ENCODE peak calls at places on chromosomes 16 and 17, in six cellular contexts. W, U, K, M, V and X are unnamed samples.
A peak's percentile ranks its signal among the peaks of the same experiment; 100 is the strongest.

GRCh38 chr17:14622622-14623101 is 321.8 kb downstream of the HS3ST3B1 start:
- DNase-seq in W (no peak), V (peak; percentile 96), K (no peak), M (no peak), U (no peak), X (peak; percentile 1)

GRCh38 chr17:50027639-50028206 is 28.2 kb upstream of the ITGA3 start:
- DNase-seq in W (no peak), V (peak; percentile 68), M (no peak), U (peak; percentile 85), K (peak; percentile 74), X (peak; percentile 99)

GRCh38 chr16:31130336-31130812 is 5.2 kb downstream of the PRSS8 start:
- DNase-seq in K (no peak), W (no peak), M (no peak), U (no peak), V (no peak), X (no peak)

GRCh38 chr17:63675231-63675606 is 24.7 kb downstream of the LIMD2 start:
- DNase-seq in V (no peak), W (no peak), M (no peak), K (no peak), U (peak; percentile 85), X (peak; percentile 45)

GRCh38 chr16:14405611-14406537 is 224.2 kb downstream of the PARN start:
- DNase-seq in K (no peak), M (no peak), U (no peak), W (peak; percentile 95), V (no peak), X (no peak)

GRCh38 chr17:27153005-27153404 is 140.9 kb upstream of the WSB1 start:
- DNase-seq in K (no peak), W (no peak), V (no peak), U (no peak), M (peak; percentile 69), X (no peak)

GRCh38 chr17:46818929-46819859 is 702 bp upstream of the WNT3 start:
- DNase-seq in W (no peak), U (no peak), M (no peak), K (no peak), V (no peak), X (no peak)

GRCh38 chr17:68101075-68101991 is 65.8 kb downstream of the KPNA2 start:
- DNase-seq in V (peak; percentile 42), W (peak; percentile 83), K (peak; percentile 84), M (peak; percentile 94), U (peak; percentile 89), X (peak; percentile 76)

GRCh38 chr17:29972277-29972676 is 30.8 kb downstream of the EFCAB5 start:
- DNase-seq in W (no peak), K (no peak), U (no peak), M (no peak), V (no peak), X (no peak)

GRCh38 chr17:35374766-35375344 is 1.4 kb upstream of the SLFN11 start:
- DNase-seq in K (no peak), M (no peak), V (no peak), W (no peak), U (peak; percentile 74), X (no peak)

GRCh38 chr17:44828919-44829557 is 1.0 kb downstream of the GJC1 start:
- DNase-seq in W (no peak), U (peak; percentile 65), K (no peak), V (no peak), M (no peak), X (peak; percentile 20)

GRCh38 chr16:9323170-9323569 is 231.7 kb downstream of the HAPSTR1 start:
- DNase-seq in V (no peak), K (no peak), W (no peak), M (no peak), U (no peak), X (peak; percentile 20)

GRCh38 chr17:1588781-1589585 is 26.4 kb upstream of the PITPNA start:
- DNase-seq in M (no peak), K (no peak), U (no peak), V (no peak), W (no peak), X (no peak)

GRCh38 chr16:3665508-3665907 is 11.0 kb downstream of the DNASE1 start:
- DNase-seq in W (no peak), M (no peak), V (no peak), K (no peak), U (no peak), X (no peak)

GRCh38 chr16:82609140-82609539 is 17.6 kb upstream of the CDH13 start:
- DNase-seq in K (no peak), M (no peak), W (no peak), V (no peak), U (no peak), X (no peak)

GRCh38 chr17:60554377-60554788 is 28.3 kb upstream of the APPBP2 start:
- DNase-seq in U (no peak), M (no peak), V (peak; percentile 63), W (no peak), K (no peak), X (peak; percentile 64)

GRCh38 chr16:87938412-87938949 is 2.2 kb upstream of the CA5A start:
- DNase-seq in M (no peak), V (no peak), K (no peak), W (no peak), U (no peak), X (no peak)

GRCh38 chr17:2737693-2738092 is 11.8 kb downstream of the CCDC92B start:
- DNase-seq in V (no peak), M (no peak), W (no peak), K (no peak), U (no peak), X (no peak)

GRCh38 chr17:10127819-10128375 is 70.5 kb downstream of the GAS7 start:
- DNase-seq in M (peak; percentile 68), U (no peak), K (peak; percentile 28), V (peak; percentile 84), W (no peak), X (no peak)

GRCh38 chr16:85245307-85246172 is 133.3 kb upstream of the CIBAR2 start:
- DNase-seq in K (no peak), U (peak; percentile 53), W (peak; percentile 64), V (no peak), M (peak; percentile 63), X (peak; percentile 25)

GRCh38 chr16:85611455-85612190 is 1.5 kb upstream of the GSE1 start:
- DNase-seq in K (peak; percentile 28), M (peak; percentile 90), W (peak; percentile 51), U (peak; percentile 35), V (no peak), X (peak; percentile 50)

GRCh38 chr17:76551685-76552084 is 11.8 kb downstream of the PRCD start:
- DNase-seq in W (no peak), K (no peak), U (no peak), M (no peak), V (no peak), X (no peak)

GRCh38 chr17:43882761-43883415 is 24.4 kb downstream of the MPP2 start:
- DNase-seq in U (no peak), K (no peak), M (no peak), W (no peak), V (no peak), X (no peak)

GRCh38 chr16:50152386-50152806 is 710 bp upstream of the TENT4B start:
- DNase-seq in K (no peak), U (no peak), V (no peak), M (peak; percentile 51), W (peak; percentile 95), X (peak; percentile 37)
- TF ChIP-seq CTCF in K (no peak), U (no peak), V (no peak), M (no peak), W (no peak), X (no peak)

GRCh38 chr16:47986031-47986430 is 169.8 kb downstream of the ABCC12 start:
- DNase-seq in U (no peak), M (no peak), V (no peak), W (no peak), K (no peak), X (no peak)
- H3K4me3 ChIP-seq in U (no peak overlapping the region), M (no peak overlapping the region), V (no peak overlapping the region), W (no peak overlapping the region), K (no peak overlapping the region), X (no peak overlapping the region)

DNA sequence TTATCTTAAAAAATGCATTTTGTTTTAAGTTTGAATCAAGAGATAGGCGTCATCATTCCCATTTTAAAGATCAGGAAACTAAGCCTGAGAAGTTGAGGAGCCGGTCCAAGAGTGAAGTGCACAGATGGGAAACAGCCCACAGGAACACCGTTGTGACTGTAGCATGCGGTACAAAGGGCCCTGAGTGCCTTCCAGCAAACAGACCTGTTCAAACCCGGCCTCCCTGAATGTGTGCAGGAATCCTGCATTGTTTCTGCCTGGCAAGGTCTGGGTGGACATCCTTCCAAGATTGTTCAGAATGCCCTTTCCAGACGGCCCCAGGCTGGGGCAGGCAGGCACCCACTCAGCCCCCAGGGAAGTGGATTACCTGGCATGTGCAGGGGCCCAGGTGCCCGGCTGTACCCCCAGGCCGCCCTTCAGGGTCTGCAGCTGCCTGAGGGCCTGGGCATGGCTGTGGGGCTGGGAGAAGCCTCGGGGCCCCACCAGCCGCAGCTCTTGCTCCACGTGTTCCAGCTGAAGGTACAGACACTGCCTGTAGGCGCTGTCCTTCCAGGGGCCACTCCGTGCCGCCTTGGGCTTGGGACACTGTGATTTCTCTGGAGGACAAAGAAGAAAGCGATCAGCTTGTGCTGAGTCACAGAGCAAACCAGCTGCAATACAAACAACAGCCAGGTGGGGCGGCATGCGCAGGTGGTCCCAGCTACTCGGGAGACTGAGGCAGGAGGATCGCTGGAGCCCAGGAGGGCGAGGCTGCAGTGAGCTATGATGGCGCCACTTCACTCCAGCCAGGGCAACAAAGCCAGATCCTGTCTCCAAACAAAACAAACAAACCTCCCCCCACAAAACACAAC is 45.0 kb upstream of the GCSH start:
- DNase-seq in W (no peak), V (no peak), K (no peak), M (no peak), U (no peak), X (no peak)
- TF ChIP-seq CTCF in W (peak; percentile 39), V (peak; percentile 36), K (no peak), M (peak; percentile 15), U (peak; percentile 18), X (peak; percentile 39)

DNA sequence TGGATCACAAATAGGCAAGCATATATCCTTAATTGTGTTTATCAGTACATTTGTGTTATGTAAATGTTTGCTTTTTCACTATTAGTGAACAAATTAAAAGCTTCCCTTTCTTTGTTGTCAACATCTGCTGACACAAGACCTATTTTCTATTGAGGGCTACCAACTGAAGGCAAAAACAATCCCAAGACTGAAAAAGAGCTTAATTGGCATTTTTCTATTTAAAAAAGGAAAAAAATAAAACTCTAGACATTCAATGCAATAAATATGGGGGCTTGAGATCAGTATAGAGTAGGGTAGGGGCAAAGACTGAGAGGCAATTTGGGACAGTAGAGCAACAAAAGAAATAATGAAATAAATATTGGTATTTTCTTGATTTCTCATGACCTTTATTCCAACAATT is 24.2 kb downstream of the OMG start:
- DNase-seq in V (no peak), K (no peak), W (no peak), U (no peak), M (no peak), X (no peak)
- H3K4me3 ChIP-seq in V (no peak overlapping the region), K (no peak overlapping the region), W (no peak overlapping the region), U (no peak overlapping the region), M (no peak overlapping the region), X (no peak overlapping the region)

GRCh38 chr17:77914440-77915254 is 43.9 kb upstream of the TNRC6C start:
- DNase-seq in V (no peak), U (no peak), K (no peak), W (no peak), M (no peak), X (no peak)
- TF ChIP-seq CTCF in V (no peak), U (no peak), K (no peak), W (no peak), M (no peak), X (peak; percentile 20)